ENCODE peak calls at places on chromosomes 4 and X, in five cellular contexts. T is GM12878, A is H1, M is K562, V is SK-N-SH. G is an unnamed sample.
A peak's percentile ranks its signal among the peaks of the same experiment; 100 is the strongest.

GRCh38 chr4:151743128-151743854 is 17.5 kb downstream of the GATB start:
- DNase-seq in A (no peak), V (no peak), M (no peak), T (peak; percentile 66), G (no peak)

GRCh38 chrX:106921637-106922036 is 1.4 kb downstream of the CLDN2 start:
- DNase-seq in V (no peak), M (no peak), A (no peak), T (no peak), G (no peak)

GRCh38 chrX:77436682-77437081 is 10.5 kb upstream of the FGF16 start:
- DNase-seq in A (no peak), T (no peak), V (no peak), M (no peak), G (no peak)

GRCh38 chr4:180057891-180058643 is 2185.1 kb upstream of the TENM3 start:
- DNase-seq in M (no peak), V (peak; percentile 53), A (no peak), T (no peak), G (no peak)

GRCh38 chr4:118180776-118181175 is 146.5 kb downstream of the NDST3 start:
- DNase-seq in T (no peak), M (no peak), A (no peak), V (no peak), G (no peak)

GRCh38 chr4:7905461-7905915 is 34.2 kb downstream of the AFAP1 start:
- DNase-seq in A (no peak), M (no peak), T (no peak), V (no peak), G (no peak)

GRCh38 chr4:24583451-24584174 is 741 bp downstream of the DHX15 start:
- DNase-seq in T (no peak), V (peak; percentile 81), M (peak; percentile 78), A (peak; percentile 3), G (peak; percentile 26)

GRCh38 chr4:123233409-123233808 is 163.2 kb upstream of the SPRY1 start:
- DNase-seq in V (no peak), A (no peak), T (no peak), M (no peak), G (no peak)

GRCh38 chr4:157978680-157979361 is 194.0 kb downstream of the GASK1B start:
- DNase-seq in T (no peak), V (peak; percentile 56), M (peak; percentile 57), A (peak; percentile 23), G (peak; percentile 66)

GRCh38 chrX:129472116-129472515 is 51.2 kb downstream of the SMARCA1 start:
- DNase-seq in M (no peak), T (no peak), A (no peak), V (no peak), G (no peak)

GRCh38 chr4:139651282-139652194 is 14.1 kb upstream of the MGST2 start:
- DNase-seq in V (peak; percentile 64), M (peak; percentile 67), A (no peak), T (no peak), G (peak; percentile 77)
- TF ChIP-seq JUND in V (no peak), M (no peak), A (no peak), T (no peak), G (no peak)

GRCh38 chr4:72377491-72378194 is 191.4 kb downstream of the ADAMTS3 start:
- DNase-seq in M (no peak), V (no peak), T (no peak), A (no peak), G (no peak)
- TF ChIP-seq JUND in M (no peak), V (peak; percentile 63), T (no peak), A (no peak), G (no peak)

DNA sequence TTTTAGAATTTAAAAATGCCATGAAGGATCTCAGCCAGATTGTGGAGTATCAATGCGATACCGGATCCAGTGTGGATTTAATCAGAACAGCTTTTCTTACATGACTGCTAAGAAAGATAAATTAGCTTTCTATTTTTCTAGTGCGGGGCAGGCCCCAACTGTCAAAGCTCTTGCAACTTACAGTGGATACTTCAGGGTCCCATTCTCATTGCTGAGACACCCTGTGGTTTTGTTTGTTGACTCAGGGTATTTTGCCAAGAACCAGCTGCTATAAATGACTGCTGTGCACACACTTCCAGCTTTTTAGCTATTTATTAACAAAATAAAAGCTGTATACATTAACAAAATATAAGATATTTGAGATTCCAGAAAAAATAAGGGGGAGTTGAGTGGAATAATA is 166.4 kb downstream of the DCLK2 start:
- DNase-seq in T (no peak), M (no peak), V (no peak), A (no peak), G (no peak)
- TF ChIP-seq JUND in T (no peak), M (no peak), V (no peak), A (no peak), G (no peak)

GRCh38 chrX:7091923-7092322 is 55.6 kb upstream of the STS start:
- DNase-seq in V (no peak), M (no peak), T (no peak), A (no peak), G (no peak)
- TF ChIP-seq JUND in V (no peak), M (no peak), T (no peak), A (no peak), G (no peak)

GRCh38 chr4:133866328-133866699 is 335.3 kb downstream of the PABPC4L start:
- DNase-seq in M (no peak), T (no peak), A (no peak), V (no peak), G (no peak)
- TF ChIP-seq JUND in M (no peak), T (no peak), A (no peak), V (no peak), G (no peak)

G was measured in HCT116.